ENCODE peak calls at places on chromosomes 12 and 14, in six cellular contexts. One of them, this sample, is unnamed.

GRCh38 chr14:64663174-64663573 is 41.0 kb upstream of the PLEKHG3 start:
- DNase-seq in fibroblast of mammary gland: peak; percentile 17
- DNase-seq in nephron progenitor cell: no peak
- DNase-seq in mesothelial cell of epicardium: no peak
- DNase-seq in brain microvascular endothelial cell: no peak
- DNase-seq in neural crest cell: no peak
- DNase-seq in this sample: no peak

GRCh38 chr12:48602192-48602989 is 32.5 kb upstream of the LALBA start:
- DNase-seq in nephron progenitor cell: no peak
- DNase-seq in neural crest cell: no peak
- DNase-seq in fibroblast of mammary gland: peak; percentile 41
- DNase-seq in brain microvascular endothelial cell: no peak
- DNase-seq in mesothelial cell of epicardium: no peak
- DNase-seq in this sample: no peak

GRCh38 chr14:93954900-93955891 is 21.2 kb downstream of the ASB2 start:
- DNase-seq in mesothelial cell of epicardium: no peak
- DNase-seq in nephron progenitor cell: no peak
- DNase-seq in neural crest cell: no peak
- DNase-seq in fibroblast of mammary gland: no peak
- DNase-seq in brain microvascular endothelial cell: no peak
- DNase-seq in this sample: no peak

GRCh38 chr12:68727776-68728175 is 18.2 kb upstream of the SLC35E3 start:
- DNase-seq in fibroblast of mammary gland: no peak
- DNase-seq in mesothelial cell of epicardium: no peak
- DNase-seq in brain microvascular endothelial cell: no peak
- DNase-seq in nephron progenitor cell: no peak
- DNase-seq in neural crest cell: no peak
- DNase-seq in this sample: no peak

GRCh38 chr12:104285740-104286537 is 17.6 kb upstream of the EID3 start:
- DNase-seq in nephron progenitor cell: no peak
- DNase-seq in mesothelial cell of epicardium: no peak
- DNase-seq in fibroblast of mammary gland: no peak
- DNase-seq in brain microvascular endothelial cell: no peak
- DNase-seq in neural crest cell: no peak
- DNase-seq in this sample: no peak

GRCh38 chr14:25836647-25837046 is 761.2 kb downstream of the NOVA1 start:
- DNase-seq in fibroblast of mammary gland: no peak
- DNase-seq in brain microvascular endothelial cell: no peak
- DNase-seq in neural crest cell: no peak
- DNase-seq in mesothelial cell of epicardium: no peak
- DNase-seq in nephron progenitor cell: no peak
- DNase-seq in this sample: no peak

GRCh38 chr14:101370593-101371569 is 190.4 kb upstream of the DIO3 start:
- DNase-seq in brain microvascular endothelial cell: no peak
- DNase-seq in mesothelial cell of epicardium: no peak
- DNase-seq in neural crest cell: no peak
- DNase-seq in nephron progenitor cell: no peak
- DNase-seq in fibroblast of mammary gland: no peak
- DNase-seq in this sample: no peak

GRCh38 chr12:76777765-76778216 is 13.9 kb downstream of the ZDHHC17 start:
- DNase-seq in brain microvascular endothelial cell: no peak
- DNase-seq in mesothelial cell of epicardium: no peak
- DNase-seq in nephron progenitor cell: no peak
- DNase-seq in neural crest cell: no peak
- DNase-seq in fibroblast of mammary gland: no peak
- DNase-seq in this sample: no peak

GRCh38 chr14:61233436-61233956 is 47.6 kb downstream of the TMEM30B start:
- DNase-seq in mesothelial cell of epicardium: no peak
- DNase-seq in brain microvascular endothelial cell: no peak
- DNase-seq in nephron progenitor cell: no peak
- DNase-seq in neural crest cell: no peak
- DNase-seq in fibroblast of mammary gland: no peak
- DNase-seq in this sample: no peak

GRCh38 chr14:73267474-73267873 is 30.2 kb downstream of the PAPLN start:
- DNase-seq in brain microvascular endothelial cell: no peak
- DNase-seq in fibroblast of mammary gland: no peak
- DNase-seq in mesothelial cell of epicardium: no peak
- DNase-seq in neural crest cell: no peak
- DNase-seq in nephron progenitor cell: no peak
- DNase-seq in this sample: no peak

GRCh38 chr12:122111070-122111750 is 32.7 kb downstream of the MLXIP start:
- DNase-seq in nephron progenitor cell: no peak
- DNase-seq in mesothelial cell of epicardium: no peak
- DNase-seq in fibroblast of mammary gland: no peak
- DNase-seq in neural crest cell: no peak
- DNase-seq in brain microvascular endothelial cell: no peak
- DNase-seq in this sample: no peak

DNA sequence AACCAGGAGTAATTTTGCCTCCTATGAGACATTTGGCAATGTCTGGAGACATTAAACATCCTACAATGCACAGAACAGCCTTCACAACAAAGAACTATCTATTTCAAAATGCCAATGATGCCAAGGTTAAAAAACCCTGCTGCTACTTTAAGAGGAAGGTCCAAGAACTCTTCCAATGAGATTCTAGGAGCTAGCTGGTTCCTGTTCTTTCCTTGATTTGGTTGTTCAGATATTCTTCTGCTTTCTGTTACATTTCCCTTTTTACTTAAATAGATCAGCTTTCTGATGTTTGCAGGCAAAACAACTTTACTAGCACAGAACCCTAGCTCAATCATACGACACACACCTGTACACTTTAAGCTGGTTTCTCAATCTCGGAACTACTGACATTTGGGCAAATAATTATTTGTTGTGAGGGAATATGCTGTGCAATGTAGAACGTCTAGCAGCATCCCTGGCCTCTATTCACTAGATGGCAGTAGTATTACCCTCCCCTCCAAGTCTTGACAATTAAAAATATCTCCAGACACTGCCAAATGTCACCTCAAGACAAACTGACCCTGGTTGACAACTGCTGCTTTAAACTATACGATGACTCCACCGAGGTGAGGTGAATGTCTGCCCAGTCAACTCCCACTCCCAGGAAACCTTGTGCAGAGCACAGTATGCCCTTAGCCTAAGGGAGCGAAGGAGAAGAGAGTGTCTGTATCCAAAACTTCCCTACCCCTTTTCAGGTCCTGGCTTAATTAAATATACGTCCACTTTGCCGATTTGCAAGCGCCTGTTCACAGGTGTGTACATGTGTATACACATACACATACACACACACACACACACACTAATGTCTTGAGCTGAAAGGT is 4.4 kb downstream of the BLTP3B start:
- DNase-seq in mesothelial cell of epicardium: no peak
- DNase-seq in fibroblast of mammary gland: peak; percentile 29
- DNase-seq in brain microvascular endothelial cell: peak; percentile 16
- DNase-seq in neural crest cell: no peak
- DNase-seq in nephron progenitor cell: no peak
- DNase-seq in this sample: no peak
- TF ChIP-seq CTCF in mesothelial cell of epicardium: no peak
- TF ChIP-seq CTCF in fibroblast of mammary gland: peak; percentile 44
- TF ChIP-seq CTCF in brain microvascular endothelial cell: peak; percentile 53
- TF ChIP-seq CTCF in neural crest cell: no peak
- TF ChIP-seq CTCF in nephron progenitor cell: no peak
- TF ChIP-seq CTCF in this sample: peak; percentile 53

DNA sequence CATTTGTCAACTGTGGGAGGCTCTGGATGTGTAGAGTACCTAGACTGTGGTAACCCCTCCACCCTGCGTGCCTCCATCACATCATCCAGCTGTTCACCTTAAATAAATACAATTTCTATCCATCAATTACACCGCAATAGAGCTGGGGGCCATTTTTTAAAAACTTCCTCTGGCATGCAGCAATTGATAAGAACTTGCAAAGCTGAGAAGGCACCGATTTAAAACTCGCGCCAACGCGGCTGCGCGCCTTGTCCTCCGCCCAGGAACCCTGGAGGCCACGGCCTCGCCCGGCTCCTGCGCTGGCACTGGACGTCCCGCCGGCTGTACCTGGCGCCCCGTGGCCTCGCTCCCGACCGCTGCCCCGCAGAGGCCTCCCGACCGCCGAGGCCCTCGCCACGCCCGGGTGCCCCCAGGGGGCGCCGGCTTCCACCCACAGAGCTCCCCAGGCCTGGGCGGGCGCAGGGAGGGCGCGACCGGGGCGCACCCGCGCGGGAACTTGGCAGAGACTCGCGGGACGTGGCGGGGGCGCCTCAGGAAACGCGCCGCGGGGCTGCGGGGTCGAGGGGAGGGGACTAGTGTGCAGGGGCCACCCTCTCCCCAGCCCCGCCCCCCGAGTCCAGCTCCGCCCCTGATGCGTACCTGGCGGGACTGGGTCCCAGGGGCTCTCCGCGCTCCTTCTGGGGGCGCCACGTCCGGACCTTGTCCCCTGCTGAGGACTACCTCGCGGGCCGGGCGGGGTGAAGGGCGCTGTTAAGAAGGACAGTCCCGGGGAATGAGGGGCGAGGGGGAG is 65.6 kb downstream of the TNFAIP2 start:
- DNase-seq in brain microvascular endothelial cell: no peak
- DNase-seq in mesothelial cell of epicardium: peak; percentile 31
- DNase-seq in neural crest cell: peak; percentile 18
- DNase-seq in fibroblast of mammary gland: no peak
- DNase-seq in nephron progenitor cell: peak; percentile 63
- DNase-seq in this sample: no peak
- TF ChIP-seq CTCF in brain microvascular endothelial cell: no peak
- TF ChIP-seq CTCF in mesothelial cell of epicardium: no peak
- TF ChIP-seq CTCF in neural crest cell: peak; percentile 45
- TF ChIP-seq CTCF in fibroblast of mammary gland: no peak
- TF ChIP-seq CTCF in nephron progenitor cell: no peak
- TF ChIP-seq CTCF in this sample: no peak

GRCh38 chr14:59428581-59429012 is 36.6 kb downstream of the GPR135 start:
- DNase-seq in mesothelial cell of epicardium: no peak
- DNase-seq in brain microvascular endothelial cell: peak; percentile 67
- DNase-seq in nephron progenitor cell: no peak
- DNase-seq in neural crest cell: no peak
- DNase-seq in fibroblast of mammary gland: peak; percentile 94
- DNase-seq in this sample: no peak

GRCh38 chr14:59422069-59422881 is 42.9 kb downstream of the GPR135 start:
- DNase-seq in fibroblast of mammary gland: peak; percentile 69
- DNase-seq in neural crest cell: no peak
- DNase-seq in nephron progenitor cell: no peak
- DNase-seq in mesothelial cell of epicardium: no peak
- DNase-seq in brain microvascular endothelial cell: no peak
- DNase-seq in this sample: no peak

GRCh38 chr14:59424707-59425106 is 40.5 kb downstream of the GPR135 start:
- DNase-seq in brain microvascular endothelial cell: no peak
- DNase-seq in nephron progenitor cell: no peak
- DNase-seq in neural crest cell: no peak
- DNase-seq in mesothelial cell of epicardium: no peak
- DNase-seq in fibroblast of mammary gland: peak; percentile 80
- DNase-seq in this sample: no peak

GRCh38 chr14:59427653-59428578 is 37.3 kb downstream of the GPR135 start:
- DNase-seq in brain microvascular endothelial cell: peak; percentile 76
- DNase-seq in nephron progenitor cell: no peak
- DNase-seq in neural crest cell: no peak
- DNase-seq in mesothelial cell of epicardium: no peak
- DNase-seq in fibroblast of mammary gland: peak; percentile 93
- DNase-seq in this sample: no peak

DNA sequence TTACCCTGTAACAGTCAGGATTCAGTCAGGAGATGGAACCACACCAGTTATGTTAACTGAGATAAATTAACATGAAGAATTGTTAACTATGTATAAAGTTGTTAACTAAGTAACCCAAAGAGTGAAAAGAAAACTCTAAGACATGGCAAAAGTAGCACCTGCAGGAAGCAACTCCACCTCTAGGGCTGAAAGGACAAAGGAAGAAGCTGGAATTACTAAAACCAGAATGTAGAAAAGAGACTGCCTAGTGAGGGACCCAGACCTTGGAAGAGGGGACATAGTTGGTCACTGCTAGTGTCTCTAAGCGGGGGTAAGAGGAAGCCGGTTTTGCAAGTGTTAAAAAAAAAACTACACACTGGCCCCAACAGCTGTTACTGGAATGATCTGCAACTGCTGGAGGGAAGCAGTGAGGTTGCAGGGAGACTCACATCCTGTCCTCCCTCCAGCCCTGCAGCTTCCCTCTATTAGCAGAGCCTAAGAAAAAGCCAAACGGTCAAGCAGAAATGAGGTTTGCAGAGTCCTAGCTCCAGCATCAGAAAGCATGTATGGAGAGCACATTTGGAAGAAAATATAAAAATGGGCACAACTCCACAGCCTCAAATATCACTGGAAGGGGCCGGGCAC is 39.7 kb downstream of the GPR135 start:
- DNase-seq in neural crest cell: no peak
- DNase-seq in nephron progenitor cell: no peak
- DNase-seq in mesothelial cell of epicardium: no peak
- DNase-seq in fibroblast of mammary gland: peak; percentile 76
- DNase-seq in brain microvascular endothelial cell: no peak
- DNase-seq in this sample: no peak
- TF ChIP-seq CTCF in neural crest cell: peak; percentile 27
- TF ChIP-seq CTCF in nephron progenitor cell: no peak
- TF ChIP-seq CTCF in mesothelial cell of epicardium: no peak
- TF ChIP-seq CTCF in fibroblast of mammary gland: peak; percentile 10
- TF ChIP-seq CTCF in brain microvascular endothelial cell: peak; percentile 40
- TF ChIP-seq CTCF in this sample: peak; percentile 7

GRCh38 chr12:6199211-6199530 is 1.0 kb upstream of the CD9 start:
- DNase-seq in nephron progenitor cell: no peak
- DNase-seq in brain microvascular endothelial cell: no peak
- DNase-seq in neural crest cell: no peak
- DNase-seq in fibroblast of mammary gland: no peak
- DNase-seq in mesothelial cell of epicardium: no peak
- DNase-seq in this sample: no peak
- TF ChIP-seq CTCF in nephron progenitor cell: no peak
- TF ChIP-seq CTCF in brain microvascular endothelial cell: no peak
- TF ChIP-seq CTCF in neural crest cell: no peak
- TF ChIP-seq CTCF in fibroblast of mammary gland: no peak
- TF ChIP-seq CTCF in mesothelial cell of epicardium: no peak
- TF ChIP-seq CTCF in this sample: no peak